ENCODE peak calls at places on chromosomes 13 and 19, in four cellular contexts. V is K562, I is GM12878, N is HepG2. E is an unnamed sample.
A peak's percentile ranks its signal among the peaks of the same experiment; 100 is the strongest.

GRCh38 chr13:97975280-97975850 is 21.9 kb downstream of the IPO5 start:
- DNase-seq in I (no peak), N (no peak), V (no peak), E (no peak)

GRCh38 chr13:21557995-21558394 is 46.0 kb downstream of the MICU2 start:
- DNase-seq in I (no peak), V (peak; percentile 19), N (peak; percentile 25), E (peak; percentile 15)

GRCh38 chr19:4374451-4375163 is 25.7 kb downstream of the SH3GL1 start:
- DNase-seq in I (no peak), N (peak; percentile 79), V (peak; percentile 89), E (no peak)

GRCh38 chr13:110868631-110869165 is 46.2 kb downstream of the ANKRD10 start:
- DNase-seq in N (no peak), I (no peak), V (no peak), E (no peak)

GRCh38 chr19:50649433-50650391 is at the start of gene C19orf81:
- DNase-seq in V (peak; percentile 70), N (no peak), I (no peak), E (peak; percentile 79)

GRCh38 chr13:114173753-114174152 is 5.3 kb upstream of the CFAP97D2 start:
- DNase-seq in I (no peak), V (no peak), N (no peak), E (no peak)

GRCh38 chr13:43688230-43688907 is 98.4 kb downstream of the ENOX1 start:
- DNase-seq in N (no peak), V (no peak), I (no peak), E (no peak)

GRCh38 chr13:28623782-28624706 is 34.9 kb upstream of the POMP start:
- DNase-seq in I (no peak), V (no peak), N (no peak), E (no peak)

GRCh38 chr13:31818236-31818635 is 78.9 kb downstream of the RXFP2 start:
- DNase-seq in V (no peak), N (no peak), I (no peak), E (no peak)

GRCh38 chr19:23318143-23318542 is 67.9 kb upstream of the ZNF724 start:
- DNase-seq in V (no peak), N (no peak), I (no peak), E (no peak)

GRCh38 chr13:33174980-33175379 is 110.6 kb downstream of the STARD13 start:
- DNase-seq in I (no peak), N (no peak), V (no peak), E (no peak)

GRCh38 chr19:1956868-1957492 is 16.0 kb downstream of the CSNK1G2 start:
- DNase-seq in V (no peak), N (no peak), I (no peak), E (peak; percentile 64)

GRCh38 chr13:113786262-113786841 is 27.3 kb downstream of the TMEM255B start:
- DNase-seq in N (no peak), V (no peak), I (no peak), E (no peak)

GRCh38 chr13:97568850-97569249 is 134.9 kb downstream of the RAP2A start:
- DNase-seq in I (no peak), N (no peak), V (no peak), E (no peak)

GRCh38 chr19:40777795-40778044 is 327 bp upstream of the RAB4B start:
- DNase-seq in V (no peak), I (no peak), N (no peak), E (no peak)
- TF ChIP-seq CTCF in V (no peak), I (no peak), N (no peak), E (no peak)

DNA sequence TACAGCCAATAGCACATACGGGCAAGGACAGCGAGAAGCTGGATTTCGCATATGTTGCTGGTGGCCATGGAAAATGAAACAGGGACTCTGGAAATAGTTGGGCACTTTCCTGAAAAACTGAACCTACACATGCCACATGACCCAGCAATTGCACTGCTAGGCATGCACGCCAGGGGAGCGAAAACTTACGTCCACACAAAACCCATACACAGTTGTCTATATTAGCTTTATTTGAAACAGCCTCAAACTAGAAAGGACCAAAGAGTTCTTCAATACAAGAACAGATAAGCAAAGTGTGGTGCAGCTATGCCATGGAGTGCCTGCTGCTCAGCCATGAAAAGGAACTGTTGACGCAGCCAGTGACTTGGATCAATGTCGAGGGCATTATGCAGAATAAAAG is 7.3 kb upstream of the SPACA7 start:
- DNase-seq in N (no peak), V (no peak), I (no peak), E (no peak)
- TF ChIP-seq CBFB in N (no peak), V (no peak), I (no peak), E (no peak)

GRCh38 chr19:41746593-41747227 is 8.6 kb upstream of the CEACAM6 start:
- DNase-seq in V (peak; percentile 36), N (peak; percentile 29), I (no peak), E (peak; percentile 67)
- TF ChIP-seq CTCF in V (peak; percentile 74), N (peak; percentile 69), I (peak; percentile 65), E (no peak)

GRCh38 chr19:19096641-19097627 is 33.1 kb downstream of the SLC25A42 start:
- DNase-seq in N (peak; percentile 93), I (no peak), V (no peak), E (no peak)

GRCh38 chr19:19094513-19094912 is 30.7 kb downstream of the SLC25A42 start:
- DNase-seq in I (no peak), V (no peak), N (peak; percentile 52), E (no peak)

GRCh38 chr19:19098703-19099632 is 35.2 kb downstream of the SLC25A42 start:
- DNase-seq in V (no peak), N (peak; percentile 97), I (no peak), E (no peak)

GRCh38 chr19:19098084-19098702 is 34.4 kb downstream of the SLC25A42 start:
- DNase-seq in I (no peak), V (no peak), N (peak; percentile 23), E (no peak)

GRCh38 chr19:19095691-19096090 is 31.9 kb downstream of the SLC25A42 start:
- DNase-seq in N (peak; percentile 20), V (no peak), I (no peak), E (no peak)
- TF ChIP-seq CBFB in N (no peak), V (no peak), I (no peak), E (no peak)

GRCh38 chr19:58328999-58329398 is 2.2 kb downstream of the ZSCAN22 start:
- DNase-seq in N (no peak), I (no peak), V (peak; percentile 45), E (peak; percentile 77)
- TF ChIP-seq CTCF in N (peak; percentile 85), I (peak; percentile 40), V (peak; percentile 72), E (no peak)